ENCODE peak calls at places on chromosomes 2 and 18, in nine cellular contexts. E is stimulated activated CD4-positive, alpha-beta T cell treated with anti-CD3 and anti-CD28 coated beads, Interleukin-15, amount 100 ng/mL, for 24 hours; D is A673; H is activated T-helper 1 cell treated with anti-CD3 and anti-CD28 coated beads, Interleukin-2, amount 50 U/mL, for 16 hours; A is activated CD8-positive, alpha-beta memory T cell treated with anti-CD3 and anti-CD28 coated beads, Interleukin-2, amount 10 ng/mL, durations not matched to agents 7 days and 5 days; C is cardiac fibroblast; J is GM03348; K is PC-9; R is OCI-M1. X is an unnamed sample.
A peak's percentile ranks its signal among the peaks of the same experiment; 100 is the strongest.

GRCh38 chr2:213306320-213306942 is 22.2 kb downstream of the SPAG16 start:
- DNase-seq in E (no peak), D (peak; percentile 51), H (no peak), A (no peak), C (peak; percentile 90), J (peak; percentile 3), K (no peak), R (no peak), X (peak; percentile 60)

GRCh38 chr2:236776695-236777251 is 207.1 kb downstream of the ACKR3 start:
- DNase-seq in E (no peak), D (no peak), H (no peak), A (no peak), C (peak; percentile 85), J (peak; percentile 58), K (peak; percentile 49), R (no peak), X (peak; percentile 89)

GRCh38 chr2:159716857-159717256 is 4.6 kb downstream of the MARCHF7 start:
- DNase-seq in E (no peak), D (no peak), H (no peak), A (no peak), C (no peak), J (no peak), K (no peak), R (no peak), X (no peak)

GRCh38 chr2:36352024-36352398 is 3.6 kb upstream of the CRIM1 start:
- DNase-seq in E (no peak), D (peak; percentile 70), H (no peak), A (no peak), C (peak; percentile 75), J (peak; percentile 48), K (no peak), R (peak; percentile 69), X (no peak)

GRCh38 chr18:54254265-54254758 is 15.0 kb upstream of the POLI start:
- DNase-seq in E (no peak), D (no peak), H (no peak), A (no peak), C (peak; percentile 56), J (peak; percentile 13), K (no peak), R (no peak), X (peak; percentile 27)

GRCh38 chr2:66271777-66272176 is 163.1 kb upstream of the MEIS1 start:
- DNase-seq in E (no peak), D (no peak), H (no peak), A (no peak), C (no peak), J (no peak), K (no peak), R (no peak), X (no peak)

GRCh38 chr2:63055510-63056308 is 5.1 kb downstream of the OTX1 start:
- DNase-seq in E (peak; percentile 37), D (no peak), H (no peak), A (no peak), C (no peak), J (peak; percentile 36), K (no peak), R (no peak), X (no peak)

GRCh38 chr2:99066602-99067001 is 74.9 kb upstream of the C2orf15 start:
- DNase-seq in E (peak; percentile 29), D (peak; percentile 37), H (no peak), A (peak; percentile 55), C (peak; percentile 77), J (peak; percentile 51), K (peak; percentile 34), R (peak; percentile 80), X (peak; percentile 46)

GRCh38 chr18:77199707-77200106 is 49.9 kb upstream of the GALR1 start:
- DNase-seq in E (no peak), D (no peak), H (no peak), A (no peak), C (no peak), J (no peak), K (no peak), R (no peak), X (no peak)

GRCh38 chr2:158664987-158665386 is 130.1 kb upstream of the DAPL1 start:
- DNase-seq in E (no peak), D (no peak), H (no peak), A (no peak), C (no peak), J (peak; percentile 44), K (no peak), R (no peak), X (peak; percentile 11)

GRCh38 chr18:44946529-44947113 is 265.9 kb downstream of the SETBP1 start:
- DNase-seq in E (no peak), D (no peak), H (no peak), A (no peak), C (no peak), J (no peak), K (no peak), R (no peak), X (no peak)

GRCh38 chr2:120379916-120380893 is 34.3 kb downstream of the INHBB start:
- DNase-seq in E (no peak), D (no peak), H (no peak), A (no peak), C (no peak), J (no peak), K (peak; percentile 43), R (no peak), X (no peak)

GRCh38 chr2:222946700-222947278 is 86.0 kb downstream of the ACSL3 start:
- DNase-seq in E (no peak), D (no peak), H (no peak), A (no peak), C (no peak), J (no peak), K (no peak), R (no peak), X (peak; percentile 31)

GRCh38 chr2:218805627-218806026 is 23.7 kb downstream of the CYP27A1 start:
- DNase-seq in E (no peak), D (peak; percentile 55), H (no peak), A (no peak), C (peak; percentile 41), J (no peak), K (no peak), R (peak; percentile 56), X (peak; percentile 68)

GRCh38 chr2:25411753-25412152 is 70.0 kb upstream of the DNMT3A start:
- DNase-seq in E (no peak), D (no peak), H (no peak), A (no peak), C (no peak), J (no peak), K (no peak), R (no peak), X (no peak)

GRCh38 chr2:215178121-215178520 is 39.7 kb upstream of the ABCA12 start:
- DNase-seq in E (no peak), D (peak; percentile 95), H (no peak), A (no peak), C (no peak), J (no peak), K (no peak), R (no peak), X (no peak)

GRCh38 chr2:24565537-24565936 is 74.5 kb downstream of the NCOA1 start:
- DNase-seq in E (no peak), D (no peak), H (no peak), A (no peak), C (no peak), J (no peak), K (no peak), R (no peak), X (no peak)

GRCh38 chr2:68766378-68766845 is 31.8 kb downstream of the ARHGAP25 start:
- DNase-seq in E (peak; percentile 72), D (no peak), H (peak; percentile 43), A (peak; percentile 89), C (peak; percentile 81), J (no peak), K (no peak), R (no peak), X (peak; percentile 26)

GRCh38 chr2:176291768-176292393 is 22.6 kb downstream of the MTX2 start:
- DNase-seq in E (no peak), D (no peak), H (no peak), A (no peak), C (no peak), J (no peak), K (no peak), R (no peak), X (no peak)